ENCODE peak calls at places on chromosomes 1 and 21, in eight cellular contexts. T is tibial nerve, B is ovary, A is GM23248, X is left ventricle myocardium inferior, Z is kidney, Q is IMR-90, C is endodermal cell. V is an unnamed sample. For H3K4me1, the result is how much of the 10 kb centered on the place peaks cover.

GRCh38 chr1:60222492-60223369 is 149.2 kb upstream of the C1orf87 start:
- DNase-seq in T (no peak), B (no peak), A (no peak), X (no peak), Z (no peak), Q (no peak), C (no peak), V (no peak)

GRCh38 chr1:6212193-6212959 is 6.5 kb downstream of the RNF207 start:
- DNase-seq in T (no peak), B (no peak), A (no peak), X (no peak), Z (no peak), Q (no peak), C (no peak), V (no peak)

GRCh38 chr1:208587110-208587509 is 342.9 kb upstream of the PLXNA2 start:
- DNase-seq in T (no peak), B (no peak), A (no peak), X (no peak), Z (no peak), Q (no peak), C (no peak), V (no peak)

GRCh38 chr1:234628099-234628498 is 18.1 kb upstream of the IRF2BP2 start:
- DNase-seq in T (no peak), B (no peak), A (peak), X (no peak), Z (no peak), Q (peak), C (no peak), V (no peak)

GRCh38 chr1:25569599-25570458 is 26.4 kb downstream of the LDLRAP1 start:
- DNase-seq in T (no peak), B (no peak), A (peak), X (no peak), Z (peak), Q (no peak), C (peak), V (no peak)

GRCh38 chr1:222923506-222923905 is 108.7 kb downstream of the DISP1 start:
- DNase-seq in T (no peak), B (no peak), A (no peak), X (no peak), Z (no peak), Q (peak), C (no peak), V (no peak)

GRCh38 chr1:180841460-180841859 is 71.2 kb upstream of the KIAA1614 start:
- DNase-seq in T (no peak), B (no peak), A (no peak), X (no peak), Z (no peak), Q (no peak), C (no peak), V (no peak)

GRCh38 chr1:206631085-206631509 is 4.2 kb upstream of the DYRK3 start:
- DNase-seq in T (no peak), B (peak), A (peak), X (peak), Z (no peak), Q (peak), C (peak), V (peak)

GRCh38 chr1:228374711-228375577 is 31.7 kb downstream of the TRIM11 start:
- DNase-seq in T (peak), B (peak), A (peak), X (peak), Z (peak), Q (peak), C (no peak), V (peak)

GRCh38 chr1:8516793-8517556 is 199.1 kb downstream of the SLC45A1 start:
- DNase-seq in T (no peak), B (no peak), A (peak), X (no peak), Z (no peak), Q (peak), C (no peak), V (no peak)

GRCh38 chr1:86775395-86775794 is 71.0 kb downstream of the SH3GLB1 start:
- DNase-seq in T (no peak), B (no peak), A (no peak), X (no peak), Z (no peak), Q (no peak), C (no peak), V (no peak)

GRCh38 chr21:35203093-35204021 is 154.3 kb upstream of the RUNX1 start:
- DNase-seq in T (no peak), B (no peak), A (peak), X (no peak), Z (no peak), Q (peak), C (no peak), V (no peak)

GRCh38 chr1:222815367-222815765 is 527 bp downstream of the DISP1 start:
- DNase-seq in T (no peak), B (no peak), A (peak), X (no peak), Z (no peak), Q (no peak), C (no peak), V (peak)

GRCh38 chr1:113283914-113284313 is 106.4 kb upstream of the MAGI3 start:
- DNase-seq in T (no peak), B (no peak), A (no peak), X (no peak), Z (no peak), Q (no peak), C (no peak), V (no peak)

GRCh38 chr1:165143437-165144065 is 213.0 kb downstream of the LMX1A start:
- DNase-seq in T (no peak), B (no peak), A (peak), X (no peak), Z (no peak), Q (no peak), C (peak), V (no peak)

GRCh38 chr1:59678809-59679228 is 135.9 kb upstream of the HOOK1 start:
- DNase-seq in T (no peak), B (no peak), A (peak), X (no peak), Z (no peak), Q (peak), C (no peak), V (no peak)

GRCh38 chr1:15331673-15332072 is 78.0 kb upstream of the EFHD2 start:
- DNase-seq in T (no peak), B (no peak), A (no peak), X (no peak), Z (no peak), Q (no peak), C (no peak), V (no peak)

GRCh38 chr1:67532452-67533216 is 102.4 kb upstream of the SERBP1 start:
- DNase-seq in T (no peak), B (no peak), A (peak), X (no peak), Z (no peak), Q (peak), C (peak), V (peak)

GRCh38 chr1:170700842-170701305 is 36.9 kb downstream of the PRRX1 start:
- DNase-seq in T (no peak), B (no peak), A (peak), X (no peak), Z (no peak), Q (peak), C (no peak), V (no peak)

GRCh38 chr21:43768868-43769167 is 7.3 kb downstream of the CSTB start:
- DNase-seq in T (no peak), B (no peak), A (no peak), X (no peak), Z (no peak), Q (no peak), C (peak), V (no peak)

GRCh38 chr1:32741067-32741416 is 38.5 kb upstream of the SYNC start:
- DNase-seq in T (no peak), B (no peak), A (no peak), X (no peak), Z (no peak), Q (no peak), C (peak), V (no peak)

GRCh38 chr1:151146072-151146415 is 387 bp downstream of the SEMA6C start:
- DNase-seq in T (no peak), B (no peak), A (peak), X (no peak), Z (no peak), Q (no peak), C (no peak), V (no peak)

GRCh38 chr1:151146416-151147131 is at the start of gene SEMA6C:
- DNase-seq in T (peak), B (peak), A (peak), X (peak), Z (peak), Q (peak), C (peak), V (peak)

GRCh38 chr1:151147685-151148084 is 1.3 kb upstream of the SEMA6C start:
- DNase-seq in T (no peak), B (no peak), A (no peak), X (no peak), Z (no peak), Q (no peak), C (no peak), V (no peak)

GRCh38 chr1:151145158-151146071 is 1.0 kb downstream of the SEMA6C start:
- DNase-seq in T (no peak), B (peak), A (peak), X (peak), Z (peak), Q (no peak), C (peak), V (no peak)

DNA sequence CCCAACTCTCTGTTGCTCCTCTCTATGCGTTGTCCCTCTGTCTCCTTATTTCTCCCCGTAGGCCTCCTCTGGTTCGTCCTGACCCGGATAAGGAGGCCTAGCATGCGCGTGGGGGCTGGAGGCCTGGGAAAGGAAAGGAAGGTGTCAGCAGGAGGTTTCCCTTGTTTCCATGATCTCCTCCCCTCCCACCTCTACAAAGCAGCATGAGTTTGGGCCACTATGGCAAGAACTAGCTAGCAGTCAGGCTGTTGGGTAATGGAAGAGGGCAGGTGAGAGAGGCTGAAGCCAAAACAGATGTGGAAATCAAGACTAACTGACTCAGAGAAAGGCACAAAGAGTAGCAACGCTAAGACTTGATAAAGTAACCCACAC is 687 bp upstream of the SEMA6C start:
- DNase-seq in T (no peak), B (no peak), A (peak), X (no peak), Z (no peak), Q (peak), C (no peak), V (no peak)
- H3K27ac ChIP-seq in T (peak), B (peak), A (peak), X (peak), Z (peak), Q (peak), C (no peak), V (peak)

GRCh38 chr1:19404748-19405147 is 80.6 kb downstream of the CAPZB start:
- DNase-seq in T (no peak), B (no peak), A (no peak), X (no peak), Z (peak), Q (no peak), C (no peak), V (no peak)
- H3K4me1 ChIP-seq in T (under half), B (under half), A (under half), X (half or more), Z (under half), Q (under half), C (under half), V (under half)

GRCh38 chr1:184822267-184822666 is 67.6 kb upstream of the EDEM3 start:
- DNase-seq in T (no peak), B (no peak), A (no peak), X (no peak), Z (no peak), Q (no peak), C (no peak), V (no peak)
- H3K27ac ChIP-seq in T (no peak), B (no peak), A (no peak), X (peak), Z (no peak), Q (no peak), C (no peak), V (no peak)

GRCh38 chr21:45819478-45820170 is 161.9 kb upstream of the COL6A1 start:
- DNase-seq in T (no peak), B (no peak), A (no peak), X (no peak), Z (no peak), Q (no peak), C (no peak), V (no peak)
- H3K4me1 ChIP-seq in T (under half), B (under half), A (under half), X (under half), Z (under half), Q (under half), C (under half), V (under half)

DNA sequence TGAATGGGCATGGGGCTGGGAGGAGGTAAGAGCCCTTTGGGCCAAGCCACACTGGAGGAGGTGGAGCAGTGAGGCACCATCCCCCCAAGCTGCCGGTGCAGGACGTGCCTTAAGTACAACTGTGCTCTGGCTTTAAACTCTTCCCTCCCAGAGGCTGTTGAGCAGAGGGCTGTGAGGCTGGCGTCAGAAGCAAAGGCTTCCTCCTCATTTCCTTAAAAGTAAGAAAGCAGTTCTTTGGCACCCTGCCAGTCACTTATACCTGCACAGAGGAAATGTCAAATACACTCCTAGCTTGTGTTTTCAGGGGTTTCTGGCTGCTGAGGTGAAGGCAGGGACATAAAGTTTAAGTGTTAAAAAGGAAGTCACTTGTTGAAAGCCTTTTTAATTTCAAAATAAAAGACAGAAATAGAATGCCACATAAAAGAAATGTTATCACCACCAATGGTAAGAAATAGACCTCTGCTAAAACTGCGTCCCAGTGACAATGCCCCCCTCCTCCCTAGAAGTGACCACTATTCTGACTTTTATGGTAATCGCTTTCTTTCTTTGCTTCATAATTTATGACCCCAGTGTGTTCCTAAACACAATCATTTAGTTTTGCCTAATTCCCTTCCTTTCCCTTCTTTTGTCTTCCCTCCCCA is 33.0 kb downstream of the LAMC2 start:
- DNase-seq in T (no peak), B (peak), A (no peak), X (no peak), Z (peak), Q (no peak), C (peak), V (no peak)
- H3K27ac ChIP-seq in T (peak), B (peak), A (no peak), X (peak), Z (no peak), Q (no peak), C (peak), V (no peak)

GRCh38 chr1:30895382-30895941 is 13.1 kb downstream of the SDC3 start:
- DNase-seq in T (no peak), B (no peak), A (no peak), X (no peak), Z (no peak), Q (no peak), C (no peak), V (peak)
- H3K4me1 ChIP-seq in T (under half), B (under half), A (under half), X (under half), Z (under half), Q (under half), C (under half), V (under half)

GRCh38 chr1:209717818-209718217 is 13.2 kb downstream of the HSD11B1 start:
- DNase-seq in T (no peak), B (no peak), A (no peak), X (no peak), Z (no peak), Q (no peak), C (no peak), V (no peak)

GRCh38 chr1:209720326-209720725 is 15.7 kb downstream of the HSD11B1 start:
- DNase-seq in T (no peak), B (no peak), A (no peak), X (no peak), Z (no peak), Q (peak), C (no peak), V (no peak)

GRCh38 chr1:209721406-209721805 is 16.8 kb downstream of the HSD11B1 start:
- DNase-seq in T (no peak), B (no peak), A (no peak), X (no peak), Z (no peak), Q (no peak), C (no peak), V (no peak)

GRCh38 chr1:209723265-209723664 is 18.6 kb downstream of the HSD11B1 start:
- DNase-seq in T (no peak), B (no peak), A (no peak), X (no peak), Z (no peak), Q (no peak), C (no peak), V (no peak)

DNA sequence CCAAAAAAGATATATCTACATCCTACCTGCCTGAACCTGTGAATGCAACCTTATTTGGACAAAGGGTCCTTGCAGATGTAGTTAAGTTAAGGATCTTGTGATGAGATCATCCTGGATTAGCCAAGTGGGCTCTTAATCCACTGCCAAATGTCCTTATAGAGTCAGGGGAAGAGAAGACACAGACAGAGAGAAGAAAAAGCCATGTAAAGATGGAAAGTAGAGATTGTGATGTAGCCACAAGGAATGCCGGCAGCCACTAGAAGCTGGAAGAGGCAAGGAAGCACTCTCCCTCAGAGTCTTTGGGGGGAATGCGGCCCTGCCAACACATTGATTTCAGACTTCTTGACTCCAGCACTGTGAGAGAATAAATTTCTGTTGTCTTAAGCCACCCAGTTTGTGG is 16.2 kb downstream of the HSD11B1 start:
- DNase-seq in T (no peak), B (no peak), A (no peak), X (no peak), Z (no peak), Q (no peak), C (no peak), V (no peak)
- H3K27ac ChIP-seq in T (peak), B (peak), A (no peak), X (peak), Z (peak), Q (peak), C (no peak), V (peak)

DNA sequence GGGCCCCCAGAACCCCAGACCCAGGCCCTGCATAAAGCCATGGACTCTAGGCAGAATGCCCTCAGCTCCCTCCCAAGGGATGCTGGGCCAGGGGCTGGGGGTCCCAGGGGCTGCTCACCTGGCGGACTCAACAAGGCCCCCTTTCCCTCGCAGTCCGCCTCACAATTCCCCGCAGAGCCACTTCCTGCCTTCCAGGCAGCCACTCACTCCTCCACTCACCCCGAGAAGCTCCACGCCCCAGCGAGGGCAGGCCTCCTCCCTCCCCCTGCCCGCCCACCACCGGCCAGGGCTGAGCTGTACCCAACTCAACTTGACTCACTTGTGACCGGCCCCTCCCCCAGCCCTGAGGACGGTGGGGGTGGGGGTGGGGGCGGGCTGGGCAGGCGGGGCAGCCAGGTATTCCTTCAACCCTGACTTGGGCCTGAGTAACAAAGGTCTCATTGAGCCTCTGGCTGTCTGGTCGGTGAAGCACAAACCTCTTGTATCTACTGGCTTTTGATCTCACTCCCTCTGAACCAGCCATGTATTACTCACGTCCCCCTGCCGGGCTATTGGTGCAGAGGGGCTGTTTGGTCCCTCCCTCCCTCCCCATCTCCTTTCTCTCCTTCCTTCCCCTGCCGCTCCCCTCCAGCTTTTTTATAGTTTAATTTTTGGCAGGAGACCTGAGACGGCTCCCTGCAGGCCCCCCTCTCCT is 5.9 kb downstream of the BLACAT1 start:
- DNase-seq in T (no peak), B (no peak), A (peak), X (no peak), Z (peak), Q (peak), C (peak), V (peak)
- H3K4me1 ChIP-seq in T (under half), B (under half), A (under half), X (under half), Z (under half), Q (under half), C (under half), V (under half)

DNA sequence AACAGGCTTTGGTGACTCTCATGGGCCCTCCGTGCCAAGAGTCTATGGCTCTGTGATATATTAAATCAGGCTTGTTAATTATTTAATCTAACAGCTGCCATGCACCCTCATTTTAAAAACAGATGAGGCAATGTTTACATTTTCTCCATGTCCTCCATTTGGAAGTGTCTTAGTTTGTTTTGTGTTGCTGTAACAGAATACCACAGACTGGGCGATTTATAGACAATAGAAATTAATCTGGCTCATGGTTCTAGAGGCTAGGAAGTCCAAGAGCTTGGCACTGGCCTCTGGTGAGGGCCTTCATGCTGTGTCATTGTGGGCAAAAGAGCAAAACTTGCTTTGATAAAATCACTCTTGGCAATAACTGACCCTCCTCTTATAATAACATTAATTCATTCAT is 58.0 kb downstream of the B3GALT5 start:
- DNase-seq in T (no peak), B (no peak), A (no peak), X (no peak), Z (no peak), Q (no peak), C (peak), V (no peak)
- H3K27ac ChIP-seq in T (no peak), B (no peak), A (no peak), X (no peak), Z (no peak), Q (no peak), C (no peak), V (no peak)

V was measured in adrenal gland.